ENCODE peak calls at places on chromosomes 7 and 10, in four cellular contexts. G is spleen, O is fibroblast of mammary gland, L is cardiac fibroblast. Z is an unnamed sample.

GRCh38 chr10:33238643-33239042 is 95.8 kb downstream of the NRP1 start:
- DNase-seq in G (no peak), O (peak), L (peak), Z (peak)

GRCh38 chr10:70146489-70147488 is at the start of gene TYSND1:
- DNase-seq in G (peak), O (peak), L (peak), Z (peak)

GRCh38 chr7:124764071-124764846 is 1.3 kb downstream of the GPR37 start:
- DNase-seq in G (no peak), O (no peak), L (no peak), Z (no peak)

GRCh38 chr10:95513941-95514392 is 47.2 kb downstream of the SORBS1 start:
- DNase-seq in G (no peak), O (peak), L (peak), Z (peak)

GRCh38 chr10:98039690-98040381 is 9.4 kb upstream of the CRTAC1 start:
- DNase-seq in G (no peak), O (no peak), L (no peak), Z (no peak)

GRCh38 chr10:132274581-132274980 is 33.2 kb downstream of the STK32C start:
- DNase-seq in G (no peak), O (no peak), L (no peak), Z (no peak)

GRCh38 chr10:72426982-72427381 is 72.3 kb upstream of the DNAJB12 start:
- DNase-seq in G (no peak), O (no peak), L (no peak), Z (peak)

GRCh38 chr10:133364645-133365431 is 7.0 kb upstream of the FUOM start:
- DNase-seq in G (no peak), O (no peak), L (no peak), Z (no peak)

GRCh38 chr7:91039033-91039432 is 225.2 kb upstream of the FZD1 start:
- DNase-seq in G (no peak), O (no peak), L (no peak), Z (no peak)

GRCh38 chr10:16902606-16903005 is 85.4 kb upstream of the RSU1 start:
- DNase-seq in G (no peak), O (no peak), L (no peak), Z (no peak)

GRCh38 chr10:75405201-75406143 is 3.9 kb upstream of the ZNF503 start:
- DNase-seq in G (no peak), O (no peak), L (no peak), Z (no peak)

GRCh38 chr7:96778263-96778662 is 68.6 kb upstream of the SEM1 start:
- DNase-seq in G (no peak), O (no peak), L (no peak), Z (no peak)

GRCh38 chr7:116691664-116692063 is 19.7 kb downstream of the MET start:
- DNase-seq in G (no peak), O (peak), L (peak), Z (peak)

GRCh38 chr7:132773527-132773956 is 197.3 kb upstream of the PLXNA4 start:
- DNase-seq in G (no peak), O (peak), L (peak), Z (peak)

GRCh38 chr7:111752022-111752582 is 189.8 kb upstream of the IMMP2L start:
- DNase-seq in G (peak), O (peak), L (peak), Z (peak)

GRCh38 chr10:66836057-66836456 is 89.8 kb upstream of the LRRTM3 start:
- DNase-seq in G (no peak), O (no peak), L (peak), Z (peak)

GRCh38 chr10:114824396-114824795 is 2.8 kb downstream of the FHIP2A start:
- DNase-seq in G (no peak), O (peak), L (peak), Z (peak)

GRCh38 chr10:130137077-130137448 is 872 bp downstream of the GLRX3 start:
- DNase-seq in G (no peak), O (peak), L (peak), Z (peak)

GRCh38 chr7:98217623-98218582 is 6.7 kb downstream of the BHLHA15 start:
- DNase-seq in G (peak), O (no peak), L (no peak), Z (peak)

GRCh38 chr10:114541081-114541833 is 116.8 kb downstream of the ABLIM1 start:
- DNase-seq in G (no peak), O (peak), L (peak), Z (peak)

GRCh38 chr10:84510121-84510520 is 181.7 kb downstream of the CCSER2 start:
- DNase-seq in G (no peak), O (peak), L (peak), Z (peak)

GRCh38 chr10:2839081-2839725 is 228.1 kb upstream of the PFKP start:
- DNase-seq in G (no peak), O (peak), L (peak), Z (peak)

GRCh38 chr10:29658984-29659769 is 24.4 kb upstream of the SVIL start:
- DNase-seq in G (no peak), O (peak), L (peak), Z (peak)

GRCh38 chr7:65454479-65454878 is 80.8 kb downstream of the ZNF92 start:
- DNase-seq in G (no peak), O (no peak), L (no peak), Z (no peak)

GRCh38 chr10:77163670-77164348 is 473.8 kb downstream of the KCNMA1 start:
- DNase-seq in G (no peak), O (peak), L (peak), Z (peak)

GRCh38 chr7:94874036-94874745 is 33.2 kb upstream of the PPP1R9A start:
- DNase-seq in G (no peak), O (no peak), L (no peak), Z (no peak)

GRCh38 chr10:51832652-51833383 is 133.4 kb upstream of the CSTF2T start:
- DNase-seq in G (no peak), O (peak), L (peak), Z (peak)

GRCh38 chr10:100534726-100535125 is 1.0 kb upstream of the HIF1AN start:
- DNase-seq in G (no peak), O (no peak), L (no peak), Z (no peak)

GRCh38 chr7:25966469-25966868 is 185.5 kb upstream of the NFE2L3 start:
- DNase-seq in G (no peak), O (no peak), L (no peak), Z (no peak)

GRCh38 chr7:25970381-25970780 is 181.6 kb upstream of the NFE2L3 start:
- DNase-seq in G (no peak), O (no peak), L (no peak), Z (no peak)

GRCh38 chr7:25967278-25968204 is 184.5 kb upstream of the NFE2L3 start:
- DNase-seq in G (no peak), O (no peak), L (no peak), Z (no peak)

GRCh38 chr7:25965405-25966123 is 186.4 kb upstream of the NFE2L3 start:
- DNase-seq in G (no peak), O (peak), L (peak), Z (peak)

GRCh38 chr7:25968205-25968993 is 183.6 kb upstream of the NFE2L3 start:
- DNase-seq in G (peak), O (no peak), L (no peak), Z (no peak)
- H3K4me3 ChIP-seq in G (no peak), O (no peak), L (no peak), Z (no peak)

DNA sequence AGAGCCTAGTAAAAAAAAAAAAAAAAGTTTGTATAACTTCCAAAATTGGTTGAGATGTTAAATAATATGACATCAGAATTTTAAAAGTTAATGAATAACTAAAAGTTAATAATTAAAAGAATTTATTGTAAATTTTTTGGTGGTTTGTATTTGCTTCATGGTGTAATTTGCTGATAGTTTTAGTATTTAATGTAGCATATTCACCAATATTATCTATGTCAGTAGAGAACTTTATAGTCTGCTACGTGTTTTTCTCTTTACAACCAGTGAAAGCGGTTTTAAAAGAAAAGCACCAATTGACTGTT is 51.8 kb upstream of the STEAP4 start:
- DNase-seq in G (no peak), O (no peak), L (no peak), Z (no peak)
- TF ChIP-seq CTCF in G (no peak), O (no peak), L (no peak), Z (no peak)

DNA sequence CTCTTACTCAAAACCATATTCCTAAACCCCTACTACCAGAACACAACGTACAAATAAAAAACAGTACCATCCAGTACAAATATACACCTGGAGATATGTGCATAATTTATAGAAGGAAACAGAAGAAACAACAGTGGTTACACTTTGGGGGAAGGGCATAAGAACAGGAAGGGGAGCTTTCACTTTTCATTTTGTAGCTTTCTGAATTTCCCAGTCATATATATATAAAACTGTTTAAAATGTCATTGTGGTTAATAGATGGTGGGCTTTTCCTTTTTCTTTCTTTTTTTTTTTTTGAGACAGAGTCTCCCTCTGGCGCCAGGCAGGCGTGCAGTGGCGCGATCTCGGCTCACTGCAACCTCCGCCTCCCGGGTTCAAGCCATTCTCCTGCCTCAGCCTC is 47.2 kb downstream of the MALSU1 start:
- DNase-seq in G (no peak), O (no peak), L (no peak), Z (no peak)
- H3K4me3 ChIP-seq in G (peak), O (no peak), L (no peak), Z (no peak)

DNA sequence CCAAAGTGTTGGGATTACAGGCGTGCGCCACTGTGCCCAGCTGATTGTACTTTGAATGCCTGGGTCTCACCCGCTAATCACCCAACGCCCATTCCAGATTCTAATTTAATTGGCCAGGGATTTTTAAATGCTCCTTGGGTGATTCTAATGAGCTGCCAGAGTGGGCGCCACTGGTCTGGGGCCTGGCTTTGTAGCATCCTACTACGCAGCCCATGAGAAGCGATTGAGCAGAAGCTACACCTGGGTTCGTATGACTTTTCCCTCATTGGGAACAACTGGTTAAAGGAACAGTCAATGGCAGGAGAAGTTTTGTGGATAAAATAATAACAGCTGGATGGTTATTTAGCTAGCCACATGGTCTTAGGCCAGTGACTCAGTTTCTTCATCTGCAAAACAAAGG is 108.0 kb downstream of the SPAG6 start:
- DNase-seq in G (no peak), O (no peak), L (no peak), Z (no peak)
- TF ChIP-seq CTCF in G (no peak), O (no peak), L (no peak), Z (no peak)

GRCh38 chr7:7318610-7319009 is 136.3 kb downstream of the C1GALT1 start:
- DNase-seq in G (no peak), O (no peak), L (no peak), Z (no peak)
- H3K4me3 ChIP-seq in G (no peak), O (no peak), L (no peak), Z (no peak)

GRCh38 chr10:122213766-122214165 is 57.3 kb upstream of the BTBD16 start:
- DNase-seq in G (no peak), O (no peak), L (no peak), Z (peak)
- TF ChIP-seq CTCF in G (no peak), O (no peak), L (no peak), Z (no peak)

GRCh38 chr7:55019691-55020480 is 1.1 kb downstream of the EGFR start:
- DNase-seq in G (no peak), O (no peak), L (no peak), Z (no peak)

GRCh38 chr7:55017841-55018240 is 976 bp upstream of the EGFR start:
- DNase-seq in G (no peak), O (no peak), L (no peak), Z (no peak)

GRCh38 chr7:55020481-55020871 is 1.7 kb downstream of the EGFR start:
- DNase-seq in G (no peak), O (peak), L (peak), Z (peak)

GRCh38 chr7:55018361-55019328 is at the start of gene EGFR:
- DNase-seq in G (peak), O (peak), L (peak), Z (peak)

GRCh38 chr7:55019329-55019690 is 493 bp downstream of the EGFR start:
- DNase-seq in G (no peak), O (no peak), L (peak), Z (no peak)
- H3K4me3 ChIP-seq in G (peak), O (peak), L (peak), Z (peak)

GRCh38 chr7:44967571-44968446 is 11.0 kb downstream of the MYO1G start:
- DNase-seq in G (peak), O (no peak), L (peak), Z (no peak)
- TF ChIP-seq CTCF in G (peak), O (peak), L (peak), Z (peak)

DNA sequence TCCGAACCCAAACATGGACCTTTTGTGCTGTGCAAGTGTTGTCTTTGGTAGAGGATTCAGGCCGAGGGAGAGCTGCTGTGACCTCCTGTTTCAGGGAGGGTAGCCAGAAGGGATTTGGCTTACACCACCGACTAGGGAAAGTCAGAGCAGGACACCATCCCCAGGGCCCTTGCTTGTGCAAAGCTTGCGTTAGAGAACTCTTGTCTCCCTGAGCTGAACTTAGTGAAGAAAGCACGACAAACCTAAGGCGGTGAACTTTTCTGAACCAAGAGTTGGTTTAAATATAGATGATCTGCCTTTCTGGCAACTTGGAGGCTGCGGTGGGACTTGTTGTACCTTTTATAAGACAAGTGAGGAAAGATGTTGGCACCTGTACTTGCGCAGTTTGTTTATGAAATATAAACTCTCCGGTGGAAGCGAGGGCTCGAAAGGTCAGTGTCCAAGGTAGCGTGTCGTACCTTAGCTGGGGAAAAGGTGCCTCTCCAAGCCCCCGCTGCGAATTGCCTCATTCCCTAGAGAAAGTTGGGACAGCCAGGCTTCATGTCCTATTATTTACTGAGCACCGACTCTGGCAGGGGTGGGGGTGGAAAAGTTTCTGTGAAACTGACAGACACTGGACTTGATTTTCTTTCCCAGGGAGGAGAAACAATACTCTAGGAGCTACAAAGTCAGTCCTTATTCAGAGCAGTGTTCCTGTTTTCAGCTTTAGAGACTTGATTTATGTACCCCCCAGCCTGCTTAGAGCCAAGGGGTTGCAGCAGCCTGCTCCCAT is 31.6 kb downstream of the WBP1L start:
- DNase-seq in G (no peak), O (peak), L (peak), Z (peak)
- H3K4me3 ChIP-seq in G (no peak), O (peak), L (peak), Z (peak)

DNA sequence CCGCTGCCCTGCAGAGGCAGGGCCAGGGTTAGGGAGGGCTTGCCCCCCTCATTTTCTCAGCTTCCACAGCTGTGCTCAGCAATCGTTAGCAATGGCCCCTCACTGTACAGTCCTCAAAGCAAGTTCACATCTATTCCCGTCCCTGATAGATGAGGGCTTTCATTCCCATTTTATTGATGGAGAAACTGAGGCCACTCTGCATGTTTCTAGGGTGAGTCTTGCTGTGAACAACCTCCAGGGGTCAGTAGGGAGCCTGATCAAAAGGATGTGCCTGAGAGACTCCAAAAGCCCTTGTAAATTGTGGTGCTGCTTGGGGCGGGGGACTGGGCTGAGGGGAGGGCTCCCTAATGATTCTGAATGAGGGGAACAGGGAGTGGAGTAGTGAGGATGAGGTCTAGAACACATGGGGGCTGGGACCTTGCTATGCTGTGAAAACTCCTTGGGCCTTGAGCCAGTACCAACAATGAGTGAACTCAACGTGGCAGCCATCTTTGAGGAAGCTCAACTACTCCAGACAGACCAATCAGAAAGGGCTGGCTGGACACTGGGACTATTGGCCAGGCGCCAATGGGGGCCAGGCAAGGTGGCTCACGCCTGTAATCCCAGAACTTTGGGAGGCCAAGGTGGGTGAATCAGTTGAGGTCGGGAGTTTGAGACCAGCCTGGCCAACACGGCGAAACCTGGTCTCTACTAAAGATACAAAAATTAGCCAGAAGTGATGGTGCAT is 6.7 kb upstream of the GRIFIN start:
- DNase-seq in G (no peak), O (peak), L (peak), Z (peak)
- TF ChIP-seq CTCF in G (no peak), O (no peak), L (no peak), Z (no peak)